ENCODE peak calls at places on chromosome 10, in six cellular contexts. Q is thyroid gland, A is testis, Z is adrenal gland, H is GM12878, V is thoracic aorta. J is an unnamed sample.

GRCh38 chr10:71920540-71921318 is 43.5 kb upstream of the CHST3 start:
- DNase-seq in Q (no peak), V (no peak), Z (no peak), H (no peak), A (no peak), J (no peak)

GRCh38 chr10:126133906-126134703 is 237.7 kb downstream of the FANK1 start:
- DNase-seq in A (peak; percentile 35), Z (no peak), Q (no peak), V (no peak), H (no peak), J (no peak)

GRCh38 chr10:44238212-44238611 is 146.7 kb downstream of the CXCL12 start:
- DNase-seq in A (no peak), H (no peak), Z (no peak), V (no peak), Q (no peak), J (no peak)

GRCh38 chr10:110226926-110227641 is 19.7 kb downstream of the MXI1 start:
- DNase-seq in A (peak; percentile 69), H (no peak), Q (peak; percentile 79), V (peak; percentile 40), Z (peak; percentile 78), J (peak; percentile 81)

GRCh38 chr10:110506448-110506847 is 8.7 kb downstream of the DUSP5 start:
- DNase-seq in V (no peak), A (no peak), H (no peak), Z (no peak), Q (no peak), J (no peak)

GRCh38 chr10:42934351-42934811 is 142.5 kb upstream of the RET start:
- DNase-seq in Q (no peak), H (no peak), A (no peak), Z (no peak), V (no peak), J (peak; percentile 27)

GRCh38 chr10:77788496-77789010 is 138.0 kb downstream of the DLG5 start:
- DNase-seq in Z (no peak), Q (no peak), V (no peak), H (no peak), A (no peak), J (no peak)

GRCh38 chr10:101780818-101781654 is 2.2 kb downstream of the NPM3 start:
- DNase-seq in V (no peak), H (peak; percentile 25), Z (peak; percentile 74), Q (peak; percentile 63), A (peak; percentile 44), J (peak; percentile 61)

GRCh38 chr10:70890917-70891431 is 2.6 kb upstream of the PCBD1 start:
- DNase-seq in H (no peak), V (no peak), Q (peak; percentile 82), A (peak; percentile 90), Z (peak; percentile 88), J (no peak)

GRCh38 chr10:127148933-127149220 is 47.5 kb downstream of the INSYN2A start:
- DNase-seq in V (no peak), A (no peak), Z (no peak), H (no peak), Q (no peak), J (no peak)

GRCh38 chr10:81548160-81548559 is 326.8 kb upstream of the NRG3 start:
- DNase-seq in Q (peak; percentile 93), Z (no peak), A (no peak), V (no peak), H (no peak), J (no peak)

GRCh38 chr10:49593564-49593875 is 16.6 kb upstream of the SLC18A3 start:
- DNase-seq in Q (no peak), A (no peak), V (no peak), Z (no peak), H (no peak), J (no peak)

GRCh38 chr10:132102071-132102716 is 36.4 kb downstream of the JAKMIP3 start:
- DNase-seq in Q (no peak), Z (peak; percentile 6), V (no peak), H (no peak), A (peak; percentile 7), J (no peak)

GRCh38 chr10:33335800-33336605 is 1.5 kb upstream of the NRP1 start:
- DNase-seq in A (peak; percentile 43), V (no peak), H (no peak), Q (peak; percentile 81), Z (peak; percentile 51), J (peak; percentile 55)

GRCh38 chr10:103781329-103782061 is 73.9 kb downstream of the SH3PXD2A start:
- DNase-seq in V (no peak), Q (no peak), H (no peak), Z (no peak), A (no peak), J (no peak)

GRCh38 chr10:116729243-116729642 is 13.1 kb downstream of the HSPA12A start:
- DNase-seq in H (no peak), Q (no peak), V (no peak), A (no peak), Z (no peak), J (no peak)

GRCh38 chr10:88195841-88196240 is 332.4 kb downstream of the PTEN start:
- DNase-seq in A (no peak), V (no peak), Z (no peak), Q (no peak), H (no peak), J (no peak)

GRCh38 chr10:27745719-27746363 is at the start of gene MKX:
- DNase-seq in V (no peak), Z (peak; percentile 35), A (peak; percentile 22), Q (peak; percentile 51), H (no peak), J (peak; percentile 51)

GRCh38 chr10:110459600-110459999 is 38.1 kb upstream of the DUSP5 start:
- DNase-seq in Q (no peak), Z (no peak), A (no peak), V (no peak), H (no peak), J (no peak)

GRCh38 chr10:200405-200804 is 65.2 kb downstream of the ZMYND11 start:
- DNase-seq in V (no peak), A (no peak), H (no peak), Q (no peak), Z (no peak), J (no peak)

GRCh38 chr10:24847476-24847875 is 104.9 kb downstream of the PRTFDC1 start:
- DNase-seq in A (no peak), Z (no peak), H (no peak), Q (no peak), V (no peak), J (no peak)

GRCh38 chr10:101405006-101405405 is 51.0 kb downstream of the BTRC start:
- DNase-seq in H (no peak), A (no peak), Z (no peak), V (no peak), Q (no peak), J (no peak)

GRCh38 chr10:95788830-95789229 is 32.9 kb downstream of the ENTPD1 start:
- DNase-seq in Z (no peak), A (no peak), V (no peak), Q (no peak), H (no peak), J (no peak)

GRCh38 chr10:51832652-51833383 is 133.4 kb upstream of the CSTF2T start:
- DNase-seq in H (peak; percentile 8), V (no peak), Q (peak; percentile 3), Z (no peak), A (no peak), J (no peak)

GRCh38 chr10:79244841-79245504 is 102.3 kb upstream of the PPIF start:
- DNase-seq in Q (no peak), V (no peak), A (no peak), Z (no peak), H (peak; percentile 82), J (no peak)

GRCh38 chr10:59007307-59008025 is 169.0 kb upstream of the PHYHIPL start:
- DNase-seq in A (no peak), V (no peak), H (no peak), Q (no peak), Z (no peak), J (no peak)

GRCh38 chr10:78420946-78421732 is 387.5 kb downstream of the RPS24 start:
- DNase-seq in Z (no peak), V (no peak), Q (peak; percentile 3), A (no peak), H (no peak), J (no peak)

GRCh38 chr10:103969436-103969835 is 2.5 kb downstream of the SLK start:
- DNase-seq in A (no peak), H (no peak), Z (no peak), Q (no peak), V (no peak), J (no peak)

GRCh38 chr10:28253174-28253783 is 49.6 kb downstream of the MPP7 start:
- DNase-seq in Q (no peak), H (no peak), A (no peak), V (no peak), Z (no peak), J (no peak)

DNA sequence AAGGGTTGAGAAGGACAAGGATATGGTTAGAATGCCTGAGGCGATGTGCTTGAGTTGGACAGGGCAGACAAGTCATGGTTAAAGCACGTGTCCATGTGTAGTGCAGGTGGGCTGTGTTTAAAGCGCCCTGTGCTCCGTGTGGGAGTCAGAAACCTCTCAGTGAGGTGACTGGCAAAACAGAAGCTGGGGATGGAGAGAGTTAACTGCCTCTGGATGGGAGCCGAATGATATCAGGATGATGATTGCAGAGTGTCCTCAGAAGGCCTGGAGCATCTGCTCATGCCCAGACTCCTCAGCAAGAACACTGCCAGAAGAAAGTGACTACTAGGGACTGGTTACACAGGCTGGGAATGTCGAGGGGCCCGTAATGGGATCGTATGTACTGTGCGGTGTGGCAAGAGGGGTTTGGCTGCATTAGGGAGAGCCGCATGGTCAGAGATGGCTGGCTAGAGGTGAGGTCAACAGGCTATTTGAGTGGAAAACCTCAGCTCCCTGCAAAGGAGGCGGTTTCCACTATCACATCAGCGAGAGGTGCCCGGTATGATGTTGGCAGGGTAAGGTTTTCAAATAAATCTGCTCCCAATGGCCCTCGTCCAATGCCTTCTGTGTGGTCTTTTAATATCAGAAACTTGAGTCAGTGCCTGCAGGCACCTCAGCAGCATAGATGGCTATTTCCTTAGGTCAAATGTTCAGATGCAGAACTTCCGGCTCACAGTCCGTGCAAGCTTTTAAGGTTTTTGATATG is 26.1 kb upstream of the MRC1 start:
- DNase-seq in Z (peak; percentile 24), A (no peak), H (no peak), Q (no peak), V (no peak), J (no peak)
- H3K4me3 ChIP-seq in Z (no peak overlapping the region), A (no peak overlapping the region), H (no peak overlapping the region), Q (no peak overlapping the region), V (no peak overlapping the region), J (no peak overlapping the region)

GRCh38 chr10:119919823-119920222 is 27.3 kb downstream of the SEC23IP start:
- DNase-seq in V (no peak), Z (no peak), A (no peak), Q (no peak), H (peak; percentile 13), J (no peak)
- H3K36me3 ChIP-seq in V (peaks cover 39% of the 10 kb centered on the region), Z (peaks cover 68% of the 10 kb centered on the region), A (no peaks in the 10 kb centered on the region), Q (peaks cover 62% of the 10 kb centered on the region), H (peaks cover 3% of the 10 kb centered on the region), J (peaks cover 34% of the 10 kb centered on the region)

GRCh38 chr10:96835826-96836365 is 3.8 kb downstream of the LCOR start:
- DNase-seq in Z (no peak), V (no peak), H (no peak), Q (no peak), A (no peak), J (no peak)
- H3K4me3 ChIP-seq in Z (no peak overlapping the region), V (no peak overlapping the region), H (peak overlapping the region; percentile 100), Q (no peak overlapping the region), A (no peak overlapping the region), J (no peak overlapping the region)

DNA sequence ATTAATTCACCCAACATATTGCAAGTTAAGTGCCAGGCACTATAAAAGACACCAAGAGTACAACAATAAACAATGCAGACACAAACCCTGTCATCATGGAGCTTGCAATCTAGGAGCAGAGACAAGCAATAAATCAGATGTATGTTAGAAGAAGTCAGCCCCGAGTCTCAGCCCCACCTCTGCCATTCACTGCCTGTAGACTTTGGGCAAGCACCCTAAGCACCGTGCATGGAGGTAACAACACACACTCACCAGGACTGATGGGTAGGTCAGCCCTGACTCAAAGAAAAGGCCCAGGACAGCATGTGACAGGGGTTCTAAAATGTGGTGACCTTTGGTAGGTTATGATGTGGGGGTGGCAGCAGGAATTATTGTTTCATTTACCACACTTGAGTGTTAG is 49.3 kb upstream of the PLEKHA1 start:
- DNase-seq in Q (no peak), Z (no peak), A (no peak), V (no peak), H (no peak), J (no peak)
- H3K36me3 ChIP-seq in Q (no peaks in the 10 kb centered on the region), Z (no peaks in the 10 kb centered on the region), A (no peaks in the 10 kb centered on the region), V (no peaks in the 10 kb centered on the region), H (no peaks in the 10 kb centered on the region), J (no peaks in the 10 kb centered on the region)

J was measured in lung.